ENCODE peak calls at places on chromosomes 11 and 22, in six cellular contexts. C is Caco-2, S is stomach, U is mucosa of descending colon, G is NB4, E is fibroblast of the aortic adventitia. M is an unnamed sample.

GRCh38 chr22:31945478-31945815 is 1.1 kb downstream of the YWHAH start:
- DNase-seq in S (no peak), U (peak), G (peak), E (no peak), C (no peak), M (no peak)

GRCh38 chr22:39176067-39176621 is 23.7 kb upstream of the CBX7 start:
- DNase-seq in U (no peak), G (no peak), E (peak), C (peak), S (peak), M (no peak)

GRCh38 chr11:20031155-20032001 is 128.9 kb downstream of the DBX1 start:
- DNase-seq in E (peak), U (no peak), S (no peak), G (no peak), C (peak), M (no peak)

GRCh38 chr11:43311791-43312607 is at the start of gene API5:
- DNase-seq in G (peak), S (peak), C (peak), E (peak), U (peak), M (peak)

GRCh38 chr11:128361451-128362020 is 225.8 kb downstream of the ETS1 start:
- DNase-seq in E (peak), C (no peak), S (peak), G (no peak), U (no peak), M (no peak)

GRCh38 chr11:11010624-11011127 is 152.8 kb upstream of the ZBED5 start:
- DNase-seq in E (no peak), C (peak), S (peak), G (no peak), U (peak), M (no peak)

GRCh38 chr11:120391854-120392253 is 55.6 kb downstream of the ARHGEF12 start:
- DNase-seq in E (no peak), C (no peak), U (no peak), S (no peak), G (no peak), M (no peak)

GRCh38 chr11:90650124-90650523 is 427.3 kb upstream of the CHORDC1 start:
- DNase-seq in E (no peak), S (no peak), C (no peak), U (no peak), G (no peak), M (no peak)

GRCh38 chr11:102345923-102346322 is 1.1 kb upstream of the BIRC2 start:
- DNase-seq in G (no peak), U (no peak), E (peak), S (no peak), C (no peak), M (no peak)

GRCh38 chr11:62444271-62444833 is 25.5 kb downstream of the SCGB1A1 start:
- DNase-seq in U (peak), C (no peak), E (peak), G (no peak), S (peak), M (peak)

GRCh38 chr11:2074266-2074825 is 64.8 kb downstream of the IGF2 start:
- DNase-seq in U (no peak), G (peak), C (no peak), S (peak), E (no peak), M (no peak)
- TF ChIP-seq CTCF in U (no peak), G (peak), C (peak), S (no peak), E (no peak), M (no peak)

DNA sequence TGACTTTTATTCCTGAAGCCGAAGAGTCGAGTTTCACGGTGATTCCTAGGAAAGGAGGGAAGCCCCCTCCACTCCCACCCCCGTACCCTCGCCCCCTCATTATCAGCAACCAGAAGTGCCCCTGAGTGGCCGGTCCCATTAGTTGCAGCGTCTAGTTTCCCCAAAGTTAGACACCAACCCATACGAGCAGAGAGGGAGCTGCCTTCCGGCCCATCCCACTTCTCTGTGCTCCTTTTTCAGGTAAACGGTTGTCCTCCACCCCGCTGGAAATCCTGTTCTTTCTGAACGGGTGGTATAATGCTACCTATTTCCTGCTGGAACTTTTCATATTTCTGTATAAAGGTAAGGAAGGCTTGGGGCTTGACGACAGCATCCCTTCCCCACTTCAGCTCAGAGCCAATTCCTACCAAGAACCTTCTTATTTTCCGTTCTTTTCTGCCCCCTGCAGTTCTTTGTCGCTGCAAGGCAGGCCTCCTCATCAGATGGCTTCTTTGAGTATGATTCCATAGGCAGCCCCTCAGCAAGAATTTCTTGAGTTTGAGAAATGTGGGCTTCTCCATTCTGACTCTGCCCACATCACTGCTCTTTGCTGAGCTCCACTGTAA is 706 bp downstream of the TMEM216 start:
- DNase-seq in G (peak), E (peak), C (peak), S (no peak), U (peak), M (peak)
- TF ChIP-seq CTCF in G (peak), E (peak), C (no peak), S (no peak), U (no peak), M (peak)

DNA sequence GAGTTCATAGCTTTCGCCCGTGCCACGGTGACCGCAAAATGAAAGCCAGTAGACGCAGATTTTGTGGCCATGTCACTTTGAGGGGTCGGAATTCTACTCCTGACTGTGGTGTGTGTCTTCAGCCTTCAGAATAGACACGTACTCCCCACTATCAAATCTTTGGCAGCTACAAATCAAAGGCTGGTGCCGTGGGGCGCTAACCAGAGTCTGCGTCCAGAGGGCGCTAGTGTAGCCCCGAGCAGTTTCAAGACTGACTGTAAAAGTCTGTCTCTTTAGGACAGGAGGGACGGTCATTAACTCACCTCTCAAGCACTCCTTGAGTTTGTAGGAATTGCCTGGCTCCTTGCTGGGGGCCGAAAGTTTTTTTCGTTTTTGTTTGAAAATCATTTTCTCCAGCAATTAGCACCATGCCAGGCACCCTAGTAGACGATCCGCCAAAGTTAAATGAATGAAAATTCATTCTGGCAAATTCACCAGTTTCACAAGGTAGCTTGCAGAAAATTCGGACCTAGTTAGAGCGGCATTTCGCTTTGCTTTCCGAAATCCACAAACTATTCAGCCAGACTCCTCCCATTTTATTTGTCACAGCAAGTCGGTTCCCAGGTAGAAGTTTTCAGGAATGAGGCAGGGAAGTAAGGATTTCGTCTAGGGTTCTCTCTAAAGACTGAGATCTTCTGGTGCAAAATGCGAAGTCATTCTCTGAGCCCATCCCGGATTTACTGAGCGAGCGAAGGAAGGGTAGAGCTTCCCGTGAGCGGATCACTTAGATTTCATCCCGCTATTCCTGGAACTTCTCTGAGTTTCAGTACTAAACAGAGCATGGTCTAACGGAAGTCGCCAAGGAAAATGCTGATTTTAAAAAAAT is 2.8 kb upstream of the CALCA start:
- DNase-seq in U (peak), G (peak), S (peak), C (peak), E (peak), M (peak)
- TF ChIP-seq CTCF in U (peak), G (peak), S (peak), C (peak), E (peak), M (peak)

DNA sequence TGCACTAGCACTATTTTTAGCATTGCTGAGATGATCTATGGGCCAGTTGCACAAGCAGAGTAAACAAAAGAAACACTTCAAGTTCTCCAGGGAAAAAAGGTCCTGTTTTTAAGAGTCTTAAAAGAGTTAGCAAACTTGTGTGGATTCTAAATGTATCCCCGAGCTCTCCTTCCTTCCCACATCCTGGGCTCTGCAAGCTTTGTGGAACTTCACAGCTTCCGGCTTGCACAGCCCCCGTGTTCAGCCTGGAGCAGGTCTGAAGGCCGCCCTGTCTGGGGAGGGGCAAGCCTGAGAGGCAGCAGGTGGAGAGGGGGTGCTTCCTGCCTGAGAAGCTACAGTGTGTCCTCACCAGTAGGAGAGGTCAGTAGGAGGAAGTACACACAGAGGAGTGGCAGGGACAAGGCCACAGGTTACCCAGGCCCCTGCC is 35.1 kb upstream of the SUSD2 start:
- DNase-seq in C (peak), E (peak), S (peak), U (peak), G (peak), M (peak)
- TF ChIP-seq CTCF in C (no peak), E (no peak), S (no peak), U (no peak), G (no peak), M (no peak)

DNA sequence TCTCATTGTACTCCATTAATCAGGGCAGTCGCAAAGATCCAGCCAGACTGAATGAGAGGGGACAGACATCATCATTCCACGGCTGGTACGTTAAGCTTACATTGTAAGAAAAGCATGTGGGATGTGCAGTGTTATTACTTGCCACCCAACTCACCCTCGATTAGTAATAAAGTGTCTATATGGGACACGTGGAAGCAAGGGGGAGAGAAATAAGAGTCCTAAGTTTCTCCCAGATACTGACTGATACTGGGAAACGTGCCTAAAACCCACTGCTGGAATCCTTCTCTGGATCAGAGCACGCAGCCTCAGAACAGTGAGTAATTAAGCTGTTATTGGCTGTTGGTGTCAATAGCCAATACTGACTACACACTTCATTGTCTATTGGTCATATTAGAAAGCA is 537.7 kb upstream of the B3GAT1 start:
- DNase-seq in C (no peak), G (no peak), U (no peak), E (peak), S (no peak), M (no peak)
- TF ChIP-seq CTCF in C (no peak), G (no peak), U (no peak), E (no peak), S (no peak), M (no peak)

GRCh38 chr22:45866398-45867117 is 110.4 kb downstream of the WNT7B start:
- DNase-seq in G (no peak), U (no peak), E (no peak), C (no peak), S (peak), M (peak)

GRCh38 chr22:45865561-45866397 is 111.2 kb downstream of the WNT7B start:
- DNase-seq in C (no peak), S (peak), E (no peak), U (no peak), G (no peak), M (no peak)

GRCh38 chr22:45868586-45869443 is 108.1 kb downstream of the WNT7B start:
- DNase-seq in E (no peak), G (no peak), S (peak), C (no peak), U (no peak), M (no peak)

GRCh38 chr22:45867906-45868555 is 108.9 kb downstream of the WNT7B start:
- DNase-seq in C (no peak), S (no peak), E (no peak), U (no peak), G (no peak), M (no peak)

GRCh38 chr22:45867118-45867905 is 109.7 kb downstream of the WNT7B start:
- DNase-seq in S (peak), E (no peak), U (no peak), G (no peak), C (no peak), M (peak)
- TF ChIP-seq CTCF in S (no peak), E (peak), U (no peak), G (no peak), C (no peak), M (peak)

GRCh38 chr11:126485021-126485781 is 129.7 kb downstream of the ST3GAL4 start:
- DNase-seq in C (no peak), G (no peak), U (no peak), E (peak), S (no peak), M (no peak)
- TF ChIP-seq CTCF in C (no peak), G (no peak), U (no peak), E (no peak), S (no peak), M (no peak)